ENCODE peak calls at places on chromosomes 12 and 14, in six cellular contexts. L is cardiac fibroblast, V is IMR-90, Y is osteocyte, M is tibial artery, C is pancreas. J is an unnamed sample.

GRCh38 chr12:62481843-62482540 is 15.4 kb downstream of the MON2 start:
- DNase-seq in L (no peak), V (no peak), Y (no peak), M (no peak), C (no peak), J (no peak)

GRCh38 chr12:120590741-120591407 is 9.7 kb upstream of the POP5 start:
- DNase-seq in L (no peak), V (no peak), Y (no peak), M (no peak), C (no peak), J (no peak)

GRCh38 chr12:131699434-131699833 is 11.5 kb upstream of the SFSWAP start:
- DNase-seq in L (no peak), V (no peak), Y (no peak), M (no peak), C (no peak), J (no peak)

GRCh38 chr14:65852689-65853088 is 440.2 kb downstream of the FUT8 start:
- DNase-seq in L (no peak), V (no peak), Y (no peak), M (no peak), C (no peak), J (no peak)

GRCh38 chr14:92787554-92787953 is 6.6 kb upstream of the GOLGA5 start:
- DNase-seq in L (no peak), V (no peak), Y (no peak), M (no peak), C (no peak), J (no peak)

GRCh38 chr12:57435288-57435687 is 704 bp downstream of the INHBC start:
- DNase-seq in L (no peak), V (no peak), Y (no peak), M (no peak), C (no peak), J (no peak)

GRCh38 chr14:99035712-99036593 is 236.0 kb downstream of the BCL11B start:
- DNase-seq in L (peak; percentile 92), V (peak; percentile 43), Y (peak; percentile 93), M (peak; percentile 95), C (peak; percentile 47), J (no peak)

GRCh38 chr14:29144598-29144997 is 378.0 kb downstream of the FOXG1 start:
- DNase-seq in L (peak; percentile 87), V (peak; percentile 99), Y (no peak), M (no peak), C (no peak), J (no peak)

GRCh38 chr12:130565189-130565588 is 150.9 kb downstream of the RIMBP2 start:
- DNase-seq in L (no peak), V (no peak), Y (no peak), M (no peak), C (no peak), J (no peak)

GRCh38 chr12:90174198-90174510 is 465.5 kb upstream of the ATP2B1 start:
- DNase-seq in L (no peak), V (no peak), Y (no peak), M (no peak), C (no peak), J (no peak)

GRCh38 chr14:83172363-83172762 is 1638.7 kb upstream of the SEL1L start:
- DNase-seq in L (no peak), V (peak; percentile 89), Y (no peak), M (no peak), C (no peak), J (no peak)

GRCh38 chr12:52740591-52740990 is 36.6 kb downstream of the KRT76 start:
- DNase-seq in L (peak; percentile 36), V (no peak), Y (no peak), M (no peak), C (no peak), J (no peak)

GRCh38 chr12:23751641-23752040 is 197.8 kb downstream of the SOX5 start:
- DNase-seq in L (no peak), V (no peak), Y (no peak), M (no peak), C (no peak), J (no peak)

GRCh38 chr12:46177842-46178608 is 90.8 kb downstream of the SLC38A1 start:
- DNase-seq in L (no peak), V (no peak), Y (no peak), M (no peak), C (no peak), J (no peak)

GRCh38 chr14:64502476-64503183 is 1.0 kb downstream of the ZBTB25 start:
- DNase-seq in L (peak; percentile 17), V (peak; percentile 16), Y (no peak), M (no peak), C (no peak), J (no peak)

DNA sequence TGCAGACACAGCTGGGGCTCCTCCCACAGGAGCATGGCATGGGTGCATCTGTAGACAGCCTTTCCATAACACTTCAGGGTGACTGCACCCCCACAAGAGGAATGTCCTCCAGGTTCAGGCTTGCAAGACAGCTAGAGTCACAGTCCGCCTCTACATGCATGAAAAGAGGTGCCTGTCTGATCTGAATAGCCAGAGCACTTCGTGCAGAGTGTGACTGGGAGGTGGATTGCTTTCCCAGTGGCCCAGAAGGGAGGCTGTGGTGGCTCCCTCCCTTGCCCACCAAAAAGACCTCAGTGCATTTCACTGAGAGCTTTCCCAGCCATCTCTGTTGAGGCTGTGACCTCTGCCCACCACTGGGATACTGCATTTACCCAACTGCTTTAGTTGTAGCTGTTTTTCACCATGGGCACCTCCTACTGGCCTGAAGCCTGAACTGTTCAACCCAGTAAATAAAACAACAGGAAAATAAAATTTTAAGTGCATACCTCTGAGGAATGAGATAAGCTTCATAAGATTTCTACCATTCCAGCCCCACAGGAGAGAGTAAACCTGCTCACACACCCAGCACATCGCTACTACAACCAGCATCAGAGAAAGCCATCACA is 14.1 kb downstream of the CEP128 start:
- DNase-seq in L (no peak), V (no peak), Y (no peak), M (no peak), C (no peak), J (no peak)
- TF ChIP-seq CTCF in L (no peak), V (peak; percentile 6), Y (no peak), M (no peak), C (no peak), J (peak; percentile 29)

GRCh38 chr12:58575281-58575680 is 345.0 kb downstream of the LRIG3 start:
- DNase-seq in L (peak; percentile 61), V (peak; percentile 94), Y (no peak), M (no peak), C (no peak), J (no peak)

GRCh38 chr12:58576965-58577364 is 343.3 kb downstream of the LRIG3 start:
- DNase-seq in L (no peak), V (no peak), Y (no peak), M (no peak), C (no peak), J (no peak)

GRCh38 chr12:58580095-58580494 is 340.2 kb downstream of the LRIG3 start:
- DNase-seq in L (no peak), V (peak; percentile 25), Y (no peak), M (no peak), C (no peak), J (no peak)

DNA sequence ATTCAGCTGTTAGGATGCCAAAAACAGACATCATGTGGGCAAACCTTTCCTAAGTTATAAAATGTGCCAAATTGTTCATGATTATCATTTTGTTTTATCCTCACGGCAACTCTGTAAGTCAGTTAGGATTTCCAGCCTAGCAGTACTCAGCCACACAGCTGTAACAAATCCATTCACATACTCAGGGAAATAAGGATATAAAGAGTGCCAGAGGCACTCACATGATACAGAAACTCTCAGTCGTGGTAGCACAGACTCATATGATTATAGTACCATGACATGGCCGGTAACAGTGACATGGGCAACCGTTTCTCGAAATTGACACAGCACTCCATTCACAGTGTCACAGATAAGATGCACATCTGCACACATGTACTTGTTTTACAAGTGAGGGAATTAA is 344.2 kb downstream of the LRIG3 start:
- DNase-seq in L (no peak), V (peak; percentile 7), Y (no peak), M (no peak), C (no peak), J (no peak)
- TF ChIP-seq CTCF in L (no peak), V (no peak), Y (no peak), M (no peak), C (no peak), J (no peak)

GRCh38 chr12:1629338-1630080 is 478 bp downstream of the WNT5B start:
- DNase-seq in L (no peak), V (no peak), Y (no peak), M (no peak), C (no peak), J (peak; percentile 62)
- TF ChIP-seq CTCF in L (peak; percentile 16), V (no peak), Y (no peak), M (no peak), C (no peak), J (no peak)

DNA sequence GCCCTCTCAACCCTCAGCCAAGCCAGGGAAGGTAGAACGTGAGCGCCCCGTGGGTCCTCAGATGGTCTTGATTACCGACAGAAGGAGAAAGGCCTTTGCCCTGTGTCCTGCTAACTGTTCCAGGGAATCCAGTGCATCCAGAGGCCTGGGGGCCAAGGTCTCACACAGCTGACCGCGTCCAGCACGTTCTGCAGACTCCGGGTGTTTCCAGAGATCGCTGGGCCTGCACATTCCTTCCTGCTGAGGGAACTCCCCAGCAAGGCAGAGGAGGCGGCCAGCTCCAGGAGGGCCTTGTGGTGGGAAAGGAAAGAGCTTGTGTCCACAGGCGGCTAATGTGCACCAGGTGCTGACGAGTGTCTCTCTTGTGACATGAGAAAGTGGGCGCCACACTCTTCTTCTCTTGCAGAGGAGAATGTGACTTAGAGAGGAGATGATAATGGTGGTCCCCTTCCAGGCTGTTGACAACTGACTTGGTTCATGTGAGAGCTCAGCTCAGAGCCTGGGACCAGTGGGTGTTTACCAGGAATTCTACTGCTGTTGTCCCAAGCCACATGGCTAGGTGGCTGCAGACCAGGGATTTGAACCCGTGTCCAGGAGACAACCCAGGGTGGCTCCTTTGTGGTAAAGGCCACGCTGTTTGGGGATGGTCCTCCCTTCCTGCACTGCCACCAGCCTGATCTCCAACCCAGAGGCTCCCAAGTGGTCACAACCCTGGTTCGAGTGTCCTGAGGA is 46.8 kb upstream of the DLK1 start:
- DNase-seq in L (peak; percentile 75), V (peak; percentile 73), Y (peak; percentile 91), M (no peak), C (no peak), J (no peak)
- TF ChIP-seq CTCF in L (no peak), V (peak; percentile 30), Y (peak; percentile 51), M (no peak), C (no peak), J (no peak)

DNA sequence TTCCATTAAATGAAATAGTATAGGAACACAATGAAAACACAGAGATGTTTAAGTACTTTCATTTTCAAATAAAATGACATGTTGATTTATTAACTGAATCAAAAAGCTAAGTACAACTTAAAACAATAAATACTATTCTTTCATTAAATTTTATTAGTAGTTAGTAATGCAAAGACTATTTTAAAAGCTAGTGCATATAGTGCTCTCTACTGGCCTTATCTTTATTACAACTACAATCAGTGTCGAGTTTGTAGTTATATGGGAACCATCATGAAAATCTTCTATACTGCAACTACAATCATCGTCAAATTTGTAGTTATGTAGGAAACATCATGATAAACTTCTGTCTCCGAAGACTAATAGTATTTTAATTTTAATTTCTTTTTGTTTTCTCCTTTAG is 8.9 kb upstream of the LIN7A start:
- DNase-seq in L (peak; percentile 34), V (peak; percentile 32), Y (no peak), M (no peak), C (no peak), J (no peak)
- TF ChIP-seq CTCF in L (peak; percentile 30), V (peak; percentile 55), Y (peak; percentile 63), M (no peak), C (no peak), J (no peak)

GRCh38 chr14:68672609-68673285 is 120.1 kb downstream of the ZFP36L1 start:
- DNase-seq in L (no peak), V (no peak), Y (no peak), M (peak; percentile 16), C (no peak), J (no peak)
- TF ChIP-seq CTCF in L (no peak), V (no peak), Y (no peak), M (no peak), C (no peak), J (no peak)

J was measured in glutamatergic neuron.